ENCODE peak calls at places on chromosome 14, in ten cellular contexts. B is IMR-90; C is T-helper 2 cell; Z is activated B cell treated with CpG ODN at 0.5 μM for 24 hours; G is head of caudate nucleus; R is NCI-H2171 treated with DMSO at 0.1 percent for 48 hours; S is activated T-helper 1 cell treated with anti-CD3 and anti-CD28 coated beads, Interleukin-12 subunit alpha, Interleukin-12 subunit beta, Interleukin-2, Interleukin-4 antibody, amounts not matched to agents 30 ng/mL and 10 ng/mL and 1 ng/mL, durations not matched to agents 14 hours and 24 hours and 36 hours; V is substantia nigra; U is mucosa of gallbladder; L is cerebellum. J is an unnamed sample.

GRCh38 chr14:96225745-96226151 is 21.1 kb downstream of the BDKRB2 start:
- DNase-seq in B (peak), C (no peak), Z (no peak), G (no peak), R (no peak), S (no peak), V (no peak), U (no peak), L (no peak), J (no peak)

GRCh38 chr14:101109981-101110728 is 206.6 kb upstream of the RTL1 start:
- DNase-seq in B (no peak), C (no peak), Z (no peak), G (no peak), R (peak), S (no peak), V (no peak), U (peak), L (no peak), J (no peak)

GRCh38 chr14:72583316-72584272 is 310.3 kb downstream of the DPF3 start:
- DNase-seq in B (peak), C (no peak), Z (no peak), G (no peak), R (peak), S (no peak), V (no peak), U (peak), L (no peak), J (no peak)

GRCh38 chr14:88613552-88614010 is 50.7 kb downstream of the ZC3H14 start:
- DNase-seq in B (peak), C (no peak), Z (no peak), G (no peak), R (no peak), S (no peak), V (no peak), U (peak), L (no peak), J (no peak)

GRCh38 chr14:66001356-66001755 is 484.8 kb upstream of the CCDC196 start:
- DNase-seq in B (no peak), C (no peak), Z (no peak), G (no peak), R (no peak), S (no peak), V (no peak), U (no peak), L (no peak), J (no peak)

GRCh38 chr14:43539210-43539609 is 967.9 kb downstream of the FSCB start:
- DNase-seq in B (peak), C (no peak), Z (no peak), G (no peak), R (no peak), S (no peak), V (no peak), U (peak), L (no peak), J (no peak)

GRCh38 chr14:60508707-60509437 is at the start of gene SIX6:
- DNase-seq in B (peak), C (no peak), Z (no peak), G (no peak), R (peak), S (no peak), V (no peak), U (no peak), L (no peak), J (no peak)

GRCh38 chr14:89890589-89890988 is 63.9 kb downstream of the EFCAB11 start:
- DNase-seq in B (no peak), C (no peak), Z (no peak), G (no peak), R (no peak), S (no peak), V (no peak), U (no peak), L (no peak), J (no peak)

GRCh38 chr14:65373671-65374039 is 38.9 kb upstream of the FUT8 start:
- DNase-seq in B (no peak), C (no peak), Z (no peak), G (peak), R (no peak), S (no peak), V (peak), U (no peak), L (no peak), J (peak)

GRCh38 chr14:33755358-33755757 is 195.5 kb downstream of the EGLN3 start:
- DNase-seq in B (no peak), C (no peak), Z (no peak), G (no peak), R (no peak), S (no peak), V (no peak), U (no peak), L (no peak), J (no peak)

GRCh38 chr14:21264025-21264801 is 5.0 kb downstream of the HNRNPC start:
- DNase-seq in B (peak), C (no peak), Z (no peak), G (no peak), R (no peak), S (no peak), V (no peak), U (no peak), L (no peak), J (no peak)

J was measured in globus pallidus.